ENCODE peak calls at places on chromosomes 3 and 15, in eight cellular contexts. Q is cardiac fibroblast, K is A549, I is cardiac muscle cell, E is right cardiac atrium, L is upper lobe of left lung, A is heart left ventricle, O is small intestine. U is an unnamed sample.

GRCh38 chr3:137770821-137771399 is 6.8 kb downstream of the SOX14 start:
- DNase-seq in Q (no peak), K (no peak), I (no peak), E (no peak), L (peak), A (no peak), O (no peak), U (no peak)

GRCh38 chr3:183218826-183219225 is 34.2 kb upstream of the B3GNT5 start:
- DNase-seq in Q (no peak), K (no peak), I (no peak), E (no peak), L (no peak), A (no peak), O (no peak), U (no peak)

GRCh38 chr3:148705314-148705713 is 7.6 kb downstream of the AGTR1 start:
- DNase-seq in Q (no peak), K (no peak), I (no peak), E (no peak), L (no peak), A (no peak), O (no peak), U (no peak)

GRCh38 chr3:186930639-186931486 is 537 bp downstream of the ST6GAL1 start:
- DNase-seq in Q (peak), K (peak), I (peak), E (peak), L (peak), A (peak), O (peak), U (peak)

GRCh38 chr15:63042879-63043340 is 363 bp downstream of the TPM1 start:
- DNase-seq in Q (peak), K (no peak), I (peak), E (no peak), L (no peak), A (no peak), O (no peak), U (no peak)

GRCh38 chr3:96754128-96754527 is 60.3 kb upstream of the EPHA6 start:
- DNase-seq in Q (no peak), K (no peak), I (no peak), E (no peak), L (no peak), A (no peak), O (no peak), U (no peak)

GRCh38 chr3:55476515-55476914 is 10.6 kb downstream of the WNT5A start:
- DNase-seq in Q (peak), K (no peak), I (peak), E (no peak), L (no peak), A (no peak), O (no peak), U (no peak)

GRCh38 chr15:52783929-52784798 is 6.0 kb downstream of the ONECUT1 start:
- DNase-seq in Q (no peak), K (peak), I (peak), E (no peak), L (peak), A (no peak), O (no peak), U (no peak)

GRCh38 chr3:73046195-73046594 is 15.3 kb upstream of the EBLN2 start:
- DNase-seq in Q (no peak), K (no peak), I (no peak), E (no peak), L (no peak), A (no peak), O (no peak), U (no peak)

DNA sequence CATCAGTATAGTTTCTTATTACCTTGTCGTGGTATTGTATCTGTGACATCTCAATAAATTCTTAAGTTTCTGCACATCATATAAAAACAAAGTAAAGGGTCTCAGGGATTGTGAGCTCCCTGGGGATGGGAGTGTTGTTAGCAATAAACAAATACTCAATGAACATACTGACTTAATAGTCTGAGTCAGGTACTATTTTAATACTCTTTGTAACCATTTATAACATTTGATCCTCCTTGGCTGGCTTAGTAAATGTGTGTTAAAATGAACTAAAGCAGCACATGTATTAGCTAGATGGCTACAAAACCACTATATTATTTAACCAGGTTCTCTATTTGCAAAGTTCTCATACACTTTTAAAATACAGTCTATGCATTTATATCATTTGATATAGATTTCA is 1.8 kb downstream of the ICE2 start:
- DNase-seq in Q (peak), K (no peak), I (no peak), E (no peak), L (no peak), A (no peak), O (no peak), U (no peak)
- H3K4me3 ChIP-seq in Q (no peak), K (peak), I (peak), E (no peak), L (no peak), A (peak), O (no peak), U (no peak)

DNA sequence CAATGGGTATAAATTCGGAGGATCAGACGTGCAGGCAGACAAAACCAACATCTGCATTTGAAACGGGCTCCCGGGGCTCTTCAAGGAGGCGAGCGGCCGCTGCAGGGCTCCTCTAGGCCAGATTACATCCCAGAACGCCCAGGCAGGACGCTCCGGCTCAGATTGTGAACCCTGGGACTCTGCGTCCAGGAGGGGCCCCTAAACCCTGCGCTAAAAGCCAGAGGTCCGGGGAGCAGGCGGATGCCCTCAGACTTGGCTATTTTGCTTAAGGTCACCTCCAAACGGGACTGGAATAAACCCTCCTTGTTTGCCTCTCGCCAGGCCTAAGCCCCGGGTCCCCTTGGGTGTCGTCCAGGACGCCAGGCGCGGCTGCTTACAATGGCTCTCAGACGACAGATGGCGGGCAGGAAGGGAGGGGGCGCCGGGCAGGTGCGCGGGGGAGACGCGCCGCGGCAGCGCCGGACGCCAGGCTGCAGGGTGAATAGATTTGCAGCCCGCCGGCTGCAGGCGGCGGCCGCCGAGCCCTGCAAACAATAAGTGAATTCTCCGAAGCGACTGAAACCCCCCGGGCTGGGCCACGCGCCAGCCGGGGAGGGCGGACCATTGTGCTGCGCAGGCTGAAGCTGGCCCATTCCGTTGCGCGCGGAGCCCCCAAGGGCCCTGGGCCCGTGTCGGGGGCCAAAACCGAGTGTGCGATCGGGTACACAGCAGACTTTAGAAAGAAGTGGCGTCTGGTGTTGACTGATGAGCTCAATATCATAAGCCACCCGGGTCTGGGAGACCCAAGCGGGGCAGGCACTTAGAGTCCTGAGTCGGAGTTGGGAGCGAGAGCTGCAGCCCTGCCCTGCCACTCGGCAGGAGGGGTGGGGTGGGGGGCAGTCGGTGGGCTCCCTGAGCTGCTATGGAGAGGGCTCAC is 32.3 kb upstream of the AMOTL2 start:
- DNase-seq in Q (no peak), K (no peak), I (peak), E (peak), L (peak), A (peak), O (peak), U (no peak)
- H3K4me3 ChIP-seq in Q (peak), K (no peak), I (peak), E (peak), L (no peak), A (peak), O (peak), U (peak)

GRCh38 chr3:177641206-177641605 is 443.9 kb upstream of the TBL1XR1 start:
- DNase-seq in Q (no peak), K (no peak), I (no peak), E (no peak), L (no peak), A (no peak), O (no peak), U (no peak)

GRCh38 chr3:177646749-177647148 is 449.5 kb upstream of the TBL1XR1 start:
- DNase-seq in Q (no peak), K (no peak), I (no peak), E (no peak), L (no peak), A (no peak), O (peak), U (no peak)

GRCh38 chr3:177640319-177640997 is 443.2 kb upstream of the TBL1XR1 start:
- DNase-seq in Q (peak), K (no peak), I (no peak), E (no peak), L (no peak), A (no peak), O (no peak), U (no peak)

GRCh38 chr3:177642482-177643163 is 445.3 kb upstream of the TBL1XR1 start:
- DNase-seq in Q (peak), K (no peak), I (no peak), E (no peak), L (peak), A (no peak), O (peak), U (no peak)

DNA sequence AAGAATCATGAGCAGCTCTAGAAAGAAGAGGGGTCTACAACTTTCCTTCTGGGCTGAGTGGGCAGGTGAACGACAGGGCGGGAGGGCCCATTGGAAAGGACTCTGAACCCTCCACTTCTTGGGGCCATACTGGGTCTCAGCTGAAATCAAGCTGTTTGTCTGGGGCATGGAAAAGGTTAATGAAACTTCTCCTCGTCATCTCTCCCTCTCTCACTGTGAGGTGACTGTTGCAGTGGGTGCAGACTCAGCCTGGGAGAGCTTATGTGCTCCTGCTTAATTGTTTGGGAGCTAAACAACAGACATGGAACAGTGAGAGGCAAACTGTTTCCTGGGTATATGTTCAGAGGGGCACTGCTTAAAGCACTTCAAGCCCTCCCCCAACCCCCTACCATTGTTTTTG is 444.8 kb upstream of the TBL1XR1 start:
- DNase-seq in Q (no peak), K (no peak), I (no peak), E (no peak), L (no peak), A (no peak), O (no peak), U (no peak)
- H3K4me3 ChIP-seq in Q (no peak), K (no peak), I (no peak), E (no peak), L (no peak), A (no peak), O (no peak), U (no peak)

GRCh38 chr3:163721596-163721995 is 1356.7 kb downstream of the SI start:
- DNase-seq in Q (no peak), K (no peak), I (no peak), E (no peak), L (peak), A (no peak), O (no peak), U (no peak)
- H3K4me3 ChIP-seq in Q (no peak), K (no peak), I (no peak), E (no peak), L (no peak), A (no peak), O (no peak), U (no peak)

DNA sequence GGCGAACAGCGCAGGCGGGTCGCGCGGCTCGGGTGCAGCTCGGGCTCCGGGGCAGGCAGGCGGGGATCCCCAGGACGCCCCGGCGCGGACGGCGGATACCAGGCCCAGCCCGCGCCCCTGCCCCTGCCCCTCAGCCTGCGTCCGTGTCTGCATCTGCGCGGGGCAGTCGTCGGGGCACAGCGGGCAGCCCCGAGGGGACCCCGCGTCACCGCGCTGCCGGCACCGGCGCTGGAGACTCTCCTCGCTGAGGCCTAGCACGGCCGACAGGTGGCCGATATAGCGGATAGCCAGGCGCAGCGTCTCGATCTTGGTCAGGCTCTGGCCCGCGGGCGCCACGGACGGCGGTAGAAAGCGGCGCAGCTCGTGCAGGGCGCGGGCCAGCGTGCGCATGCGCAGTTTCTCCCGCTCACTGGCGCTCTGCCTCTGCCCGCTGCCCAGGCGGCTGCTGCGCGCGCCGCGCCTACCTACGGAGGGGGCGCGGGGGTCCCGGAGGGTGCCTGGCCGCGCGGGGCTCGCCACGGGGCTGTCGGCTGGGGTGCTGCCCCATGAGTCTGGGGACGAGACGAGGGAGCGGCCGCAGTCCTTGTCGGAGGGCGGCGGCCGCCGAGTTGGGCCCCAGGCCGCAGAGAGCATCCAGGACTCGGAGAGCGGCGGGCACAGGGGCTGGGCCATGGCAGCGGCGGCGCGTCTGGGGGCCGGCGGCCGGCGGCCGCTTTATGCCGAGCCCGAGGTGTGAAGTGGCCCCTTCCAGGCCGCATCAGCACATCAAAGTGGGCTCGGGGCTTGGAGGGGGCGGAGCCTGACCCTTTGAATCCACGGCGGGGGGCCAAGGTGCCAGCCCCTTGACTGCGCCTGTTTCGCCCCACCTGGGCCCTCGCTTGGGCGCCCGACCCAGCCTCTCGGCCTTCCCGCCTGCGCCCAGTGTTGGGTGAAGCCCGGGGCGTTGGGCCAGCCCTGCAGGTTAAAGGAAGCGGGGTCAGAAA is at the start of gene MESP1:
- DNase-seq in Q (peak), K (peak), I (peak), E (peak), L (peak), A (peak), O (peak), U (peak)
- H3K4me3 ChIP-seq in Q (peak), K (peak), I (peak), E (peak), L (peak), A (peak), O (peak), U (peak)

DNA sequence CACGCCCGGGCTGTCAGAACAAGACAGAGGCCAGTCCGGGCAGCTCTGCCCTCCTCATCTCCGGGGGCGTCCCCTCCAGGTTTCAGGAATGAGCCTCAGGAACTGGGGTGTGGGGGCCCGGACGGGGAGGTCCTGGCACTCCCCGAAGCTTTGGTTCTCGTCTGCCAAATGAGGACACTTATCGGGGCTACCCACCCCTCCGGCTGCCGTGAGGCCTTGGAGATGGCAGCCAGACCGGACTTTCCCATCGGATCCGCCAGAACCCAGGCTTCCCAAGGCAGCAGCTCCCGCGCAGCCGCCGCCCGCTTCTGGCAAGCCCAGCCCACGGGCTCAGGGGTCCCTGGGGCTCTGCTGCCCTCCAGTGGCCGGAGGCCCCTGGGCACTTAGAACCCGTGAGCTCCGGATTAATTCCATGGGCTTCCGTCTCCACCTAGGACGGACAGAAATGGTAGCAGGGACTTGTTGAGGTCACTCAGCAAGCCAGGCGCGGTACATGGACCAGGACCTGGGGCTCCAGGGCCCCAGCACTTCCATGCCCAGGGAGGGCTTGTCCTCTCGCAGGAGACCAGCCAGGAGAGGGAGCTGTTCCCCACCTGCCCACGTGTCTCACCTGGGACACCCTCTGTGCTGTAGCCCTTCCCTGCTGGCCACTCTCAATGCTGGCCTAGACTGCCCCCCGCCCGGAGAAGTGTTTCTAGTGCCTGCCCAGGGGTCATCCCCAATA is 89.4 kb downstream of the LINGO1 start:
- DNase-seq in Q (peak), K (peak), I (peak), E (peak), L (peak), A (peak), O (peak), U (peak)
- H3K4me3 ChIP-seq in Q (peak), K (peak), I (peak), E (no peak), L (no peak), A (peak), O (peak), U (peak)

GRCh38 chr3:39105687-39106063 is 1.8 kb downstream of the GORASP1 start:
- DNase-seq in Q (no peak), K (no peak), I (no peak), E (no peak), L (no peak), A (no peak), O (no peak), U (no peak)
- H3K4me3 ChIP-seq in Q (no peak), K (no peak), I (peak), E (no peak), L (no peak), A (no peak), O (no peak), U (no peak)

GRCh38 chr3:45666729-45667440 is 22.3 kb upstream of the SACM1L start:
- DNase-seq in Q (peak), K (no peak), I (peak), E (peak), L (peak), A (peak), O (no peak), U (no peak)

GRCh38 chr3:45667569-45667967 is 21.6 kb upstream of the SACM1L start:
- DNase-seq in Q (no peak), K (no peak), I (no peak), E (no peak), L (no peak), A (no peak), O (no peak), U (no peak)

GRCh38 chr3:45664558-45664957 is 24.6 kb upstream of the SACM1L start:
- DNase-seq in Q (no peak), K (no peak), I (no peak), E (no peak), L (peak), A (no peak), O (peak), U (no peak)

GRCh38 chr3:45660567-45660901 is 28.7 kb upstream of the SACM1L start:
- DNase-seq in Q (no peak), K (no peak), I (no peak), E (no peak), L (peak), A (no peak), O (no peak), U (no peak)

GRCh38 chr3:45665101-45665572 is 24.1 kb upstream of the SACM1L start:
- DNase-seq in Q (peak), K (peak), I (peak), E (no peak), L (peak), A (peak), O (peak), U (no peak)
- H3K4me3 ChIP-seq in Q (no peak), K (no peak), I (no peak), E (peak), L (no peak), A (peak), O (no peak), U (no peak)

GRCh38 chr15:66707310-66708160 is 5.5 kb downstream of the SMAD6 start:
- DNase-seq in Q (no peak), K (peak), I (peak), E (peak), L (peak), A (peak), O (peak), U (no peak)
- H3K4me3 ChIP-seq in Q (no peak), K (peak), I (peak), E (peak), L (peak), A (peak), O (no peak), U (no peak)

DNA sequence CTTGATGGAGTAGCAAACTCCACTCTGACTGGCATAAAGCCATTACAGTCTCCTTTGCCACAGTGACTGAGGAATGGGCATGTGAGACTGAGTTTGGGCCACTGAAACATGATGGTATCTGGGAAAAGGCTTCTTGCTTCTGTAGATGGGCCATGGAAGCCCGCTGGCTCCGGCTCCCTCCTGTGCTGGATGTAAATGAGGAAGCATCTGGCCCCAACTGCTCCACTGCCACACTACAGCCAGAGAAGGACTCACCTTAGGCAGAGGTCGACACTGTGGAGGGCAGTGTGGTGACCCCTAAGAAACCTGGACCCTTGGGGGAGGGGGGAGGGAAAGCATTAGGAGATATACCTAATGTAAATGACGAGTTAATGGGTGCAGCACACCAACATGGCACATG is 9.4 kb upstream of the CAMK1 start:
- DNase-seq in Q (no peak), K (no peak), I (no peak), E (no peak), L (no peak), A (no peak), O (no peak), U (no peak)
- H3K4me3 ChIP-seq in Q (no peak), K (no peak), I (no peak), E (no peak), L (no peak), A (no peak), O (no peak), U (no peak)